ENCODE peak calls at places on chromosomes 12 and 14, in four cellular contexts. B, I, M and T are unnamed samples. For H3K9me3, the result is how much of the 10 kb centered on the place peaks cover.

GRCh38 chr12:19489168-19489567 is 49.9 kb downstream of the AEBP2 start:
- DNase-seq in B (no peak), I (no peak), M (no peak), T (no peak)

GRCh38 chr14:26531894-26532293 is 65.9 kb downstream of the NOVA1 start:
- DNase-seq in B (no peak), I (no peak), M (no peak), T (no peak)

GRCh38 chr12:48351022-48351708 is 446 bp upstream of the ZNF641 start:
- DNase-seq in B (no peak), I (peak), M (no peak), T (no peak)

GRCh38 chr14:98290596-98290995 is 981.4 kb downstream of the BCL11B start:
- DNase-seq in B (no peak), I (no peak), M (no peak), T (no peak)

GRCh38 chr14:72962829-72963312 is 36.6 kb downstream of the DCAF4 start:
- DNase-seq in B (no peak), I (peak), M (no peak), T (no peak)

GRCh38 chr12:56661560-56661959 is 15.8 kb upstream of the ATP5F1B start:
- DNase-seq in B (no peak), I (no peak), M (peak), T (no peak)

GRCh38 chr12:24197517-24197916 is 248.0 kb upstream of the SOX5 start:
- DNase-seq in B (no peak), I (no peak), M (no peak), T (no peak)

GRCh38 chr12:116532986-116533342 is 26.2 kb upstream of the MAP1LC3B2 start:
- DNase-seq in B (no peak), I (no peak), M (no peak), T (no peak)

GRCh38 chr12:116739381-116739887 is 1.3 kb downstream of the RNFT2 start:
- DNase-seq in B (no peak), I (no peak), M (no peak), T (no peak)

GRCh38 chr12:116389990-116390655 is 112.6 kb upstream of the MED13L start:
- DNase-seq in B (no peak), I (no peak), M (no peak), T (no peak)

GRCh38 chr12:43887397-43887796 is 51.5 kb downstream of the TMEM117 start:
- DNase-seq in B (no peak), I (no peak), M (no peak), T (no peak)

GRCh38 chr12:51531284-51531981 is 59.6 kb upstream of the SCN8A start:
- DNase-seq in B (no peak), I (no peak), M (no peak), T (no peak)

GRCh38 chr14:101715209-101716076 is 46.1 kb upstream of the PPP2R5C start:
- DNase-seq in B (no peak), I (peak), M (no peak), T (no peak)

GRCh38 chr14:67964391-67964812 is 144.8 kb downstream of the RAD51B start:
- DNase-seq in B (no peak), I (no peak), M (no peak), T (no peak)

DNA sequence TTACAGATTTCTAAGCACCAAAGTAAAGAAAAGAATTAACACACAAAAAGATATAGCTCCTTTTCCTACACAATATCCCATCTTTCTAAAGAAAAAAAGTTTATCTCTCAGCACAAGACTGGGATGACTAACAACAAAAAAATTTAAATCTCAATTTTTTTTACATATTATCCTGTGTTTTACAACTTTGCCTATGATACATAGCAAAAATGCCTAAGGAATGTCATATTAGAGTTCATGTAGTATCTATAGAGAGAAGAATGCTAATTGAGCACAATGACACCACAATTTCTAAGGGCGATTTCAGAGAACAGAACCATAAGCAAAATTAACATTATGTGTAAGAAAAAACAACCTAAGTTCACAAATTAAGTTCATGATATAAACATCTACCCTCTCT is 16.3 kb downstream of the C2CD5 start:
- DNase-seq in B (no peak), I (no peak), M (no peak), T (no peak)
- H3K9me3 ChIP-seq in B (under half), I (under half), M (under half), T (under half)

DNA sequence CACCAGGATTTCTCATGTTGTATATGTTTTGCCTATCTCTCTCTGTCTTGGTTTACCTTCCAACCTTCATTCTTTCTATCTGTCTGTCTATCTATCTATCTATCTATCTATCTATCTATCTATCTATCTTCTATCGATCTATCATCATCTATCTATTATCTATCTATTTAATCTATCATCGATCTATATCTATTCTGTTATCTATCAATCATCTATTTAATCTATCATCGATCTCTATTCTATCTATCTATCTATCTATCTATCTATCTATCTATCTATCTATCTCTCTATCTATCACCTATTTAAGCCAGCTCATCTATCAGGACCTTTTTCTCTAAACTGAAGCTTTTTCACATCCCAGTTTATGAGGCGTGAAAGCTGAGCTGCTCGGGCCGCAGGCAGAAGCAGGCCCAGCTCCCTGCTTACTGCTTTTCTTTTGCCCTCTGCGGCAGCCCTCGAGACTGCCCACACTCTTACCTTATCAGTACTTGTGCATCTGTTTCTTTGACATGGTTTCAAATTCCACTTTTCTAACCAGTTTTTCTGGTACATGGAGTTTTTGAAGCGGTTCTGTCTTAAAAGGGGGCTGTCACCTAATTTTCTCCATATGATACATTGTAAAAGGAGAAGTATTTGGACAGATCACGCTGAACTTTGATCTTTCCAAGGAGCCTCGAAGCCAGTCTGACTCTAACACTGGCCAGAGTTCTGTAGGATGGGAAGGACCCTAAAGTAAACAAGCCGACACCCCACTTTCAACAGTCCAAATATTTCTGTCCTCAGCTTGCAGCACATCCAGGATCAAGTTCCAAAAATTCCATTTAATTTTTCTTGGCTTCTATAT is 44.4 kb upstream of the GSG1 start:
- DNase-seq in B (no peak), I (no peak), M (no peak), T (no peak)
- H3K9me3 ChIP-seq in B (under half), I (under half), M (under half), T (under half)

GRCh38 chr12:94023879-94024278 is 124.5 kb upstream of the PLXNC1 start:
- DNase-seq in B (no peak), I (no peak), M (no peak), T (no peak)

GRCh38 chr12:94025730-94026129 is 122.6 kb upstream of the PLXNC1 start:
- DNase-seq in B (no peak), I (no peak), M (no peak), T (no peak)

GRCh38 chr12:94020335-94020734 is 128.0 kb upstream of the PLXNC1 start:
- DNase-seq in B (no peak), I (no peak), M (no peak), T (no peak)
- H3K9me3 ChIP-seq in B (under half), I (under half), M (under half), T (under half)

GRCh38 chr12:133037207-133038005 is at the start of gene ZNF84:
- DNase-seq in B (peak), I (peak), M (peak), T (peak)

DNA sequence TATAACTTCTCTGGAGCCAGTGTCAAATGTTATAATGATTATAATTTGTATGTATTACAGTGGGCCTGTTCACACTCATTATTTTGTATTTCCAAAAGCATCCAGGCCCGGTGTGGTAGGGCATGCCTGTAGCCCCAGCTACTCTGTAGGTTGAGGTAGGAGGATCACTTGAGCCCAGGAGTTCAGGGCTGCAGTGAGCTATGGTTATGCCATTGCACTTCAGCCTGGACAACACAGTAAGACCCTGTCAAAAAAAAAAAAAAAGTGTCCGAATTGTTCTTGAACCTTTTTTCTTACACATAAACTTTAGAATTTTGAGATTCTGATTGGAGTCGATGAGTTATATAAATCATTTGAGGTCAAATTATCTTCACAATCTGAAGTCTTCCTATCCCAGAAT is 1.0 kb downstream of the ZNF84 start:
- DNase-seq in B (no peak), I (no peak), M (no peak), T (no peak)
- H3K9me3 ChIP-seq in B (under half), I (under half), M (half or more), T (under half)